ENCODE peak calls at places on chromosomes 4 and X, in ten cellular contexts. G is ovary, N is esophagus muscularis mucosa, A is transverse colon, L is IMR-90, O is HCT116, D is tibial nerve, P is Peyer's patch, J is HepG2, C is heart left ventricle. K is an unnamed sample. For H3K4me1, the result is how much of the 10 kb centered on the place peaks cover.

GRCh38 chr4:13524504-13525243 is 19.6 kb downstream of the NKX3-2 start:
- DNase-seq in L (peak), D (no peak), G (no peak), J (no peak), O (no peak), A (no peak), N (no peak), P (no peak), C (no peak), K (no peak)

GRCh38 chrX:130197464-130197863 is 25.7 kb downstream of the RAB33A start:
- DNase-seq in C (no peak), D (no peak), L (no peak), A (no peak), P (no peak), N (no peak), O (no peak), G (no peak), J (no peak), K (no peak)

GRCh38 chr4:148425327-148426110 is 16.7 kb downstream of the NR3C2 start:
- DNase-seq in J (no peak), O (no peak), L (no peak), C (no peak), D (no peak), A (no peak), G (no peak), P (no peak), N (no peak), K (no peak)

GRCh38 chr4:52941450-52941849 is 79.3 kb downstream of the RASL11B start:
- DNase-seq in D (no peak), J (no peak), L (no peak), G (no peak), A (no peak), N (no peak), O (no peak), P (no peak), C (no peak), K (no peak)

GRCh38 chr4:115851918-115852766 is 738.7 kb upstream of the NDST4 start:
- DNase-seq in J (peak), O (peak), G (no peak), A (peak), D (no peak), L (no peak), N (no peak), C (no peak), P (no peak), K (no peak)

GRCh38 chr4:24913099-24913445 is 230 bp upstream of the CCDC149 start:
- DNase-seq in G (no peak), L (no peak), O (no peak), J (no peak), N (no peak), C (no peak), P (no peak), A (no peak), D (no peak), K (no peak)

GRCh38 chr4:167883271-167883670 is 209.1 kb upstream of the ANXA10 start:
- DNase-seq in N (no peak), J (no peak), L (no peak), D (no peak), P (no peak), A (no peak), C (no peak), O (no peak), G (no peak), K (peak)

GRCh38 chrX:150202641-150203248 is 160.4 kb upstream of the MAMLD1 start:
- DNase-seq in G (no peak), N (no peak), P (no peak), L (peak), O (no peak), D (no peak), C (no peak), A (no peak), J (no peak), K (peak)

GRCh38 chr4:37858877-37859276 is 32.0 kb upstream of the TBC1D1 start:
- DNase-seq in G (no peak), N (no peak), J (no peak), O (no peak), C (no peak), A (no peak), P (no peak), L (no peak), D (no peak), K (no peak)

GRCh38 chr4:10296730-10297129 is 160.5 kb downstream of the ZNF518B start:
- DNase-seq in D (no peak), N (no peak), L (no peak), C (peak), J (no peak), G (no peak), P (no peak), O (no peak), A (no peak), K (no peak)

GRCh38 chr4:1726146-1726934 is 5.0 kb downstream of the TACC3 start:
- DNase-seq in C (peak), P (peak), N (peak), A (peak), O (peak), L (peak), D (peak), J (peak), G (peak), K (peak)

GRCh38 chrX:38166478-38167083 is 54.1 kb downstream of the SRPX start:
- DNase-seq in P (peak), A (no peak), J (peak), L (peak), G (no peak), D (no peak), O (peak), N (no peak), C (no peak), K (peak)

GRCh38 chr4:163587867-163588266 is 93.4 kb downstream of the TMA16 start:
- DNase-seq in O (no peak), C (no peak), P (no peak), J (peak), D (no peak), N (no peak), G (no peak), L (no peak), A (no peak), K (no peak)

GRCh38 chr4:182881928-182882327 is 35.3 kb downstream of the DCTD start:
- DNase-seq in D (peak), A (no peak), L (no peak), G (peak), O (no peak), P (no peak), N (no peak), J (no peak), C (no peak), K (no peak)

GRCh38 chrX:132044953-132045352 is 21.9 kb downstream of the STK26 start:
- DNase-seq in P (no peak), G (no peak), L (no peak), N (no peak), O (no peak), J (no peak), A (no peak), C (no peak), D (no peak), K (peak)

GRCh38 chr4:86271057-86271456 is 88.8 kb downstream of the MAPK10 start:
- DNase-seq in A (no peak), O (no peak), N (no peak), J (no peak), C (no peak), G (no peak), P (no peak), L (no peak), D (no peak), K (no peak)

GRCh38 chrX:80511969-80512760 is 91.9 kb downstream of the TENT5D start:
- DNase-seq in G (no peak), N (no peak), C (no peak), O (no peak), J (no peak), P (no peak), D (no peak), L (no peak), A (no peak), K (no peak)

GRCh38 chr4:52143815-52144214 is 92.7 kb downstream of the SPATA18 start:
- DNase-seq in A (no peak), J (peak), L (no peak), O (no peak), D (no peak), N (no peak), P (no peak), C (no peak), G (no peak), K (no peak)

GRCh38 chr4:169094656-169095231 is 84.7 kb upstream of the CBR4 start:
- DNase-seq in C (no peak), L (no peak), A (no peak), O (no peak), G (no peak), D (no peak), P (no peak), J (no peak), N (no peak), K (no peak)

GRCh38 chrX:2883770-2884169 is 45.4 kb downstream of the ARSD start:
- DNase-seq in G (no peak), J (no peak), C (no peak), A (no peak), D (no peak), O (no peak), N (no peak), L (no peak), P (no peak), K (no peak)

GRCh38 chr4:24754586-24754985 is 40.8 kb upstream of the SOD3 start:
- DNase-seq in L (no peak), G (no peak), D (no peak), C (no peak), A (no peak), P (no peak), J (no peak), N (no peak), O (no peak), K (peak)

GRCh38 chr4:161704040-161704439 is 459.8 kb downstream of the FSTL5 start:
- DNase-seq in N (no peak), D (no peak), L (no peak), A (no peak), O (no peak), C (no peak), J (no peak), G (no peak), P (no peak), K (no peak)

GRCh38 chr4:122503214-122503613 is 46.7 kb upstream of the IL2 start:
- DNase-seq in O (no peak), P (no peak), J (no peak), G (no peak), L (no peak), D (no peak), A (no peak), N (no peak), C (no peak), K (peak)

GRCh38 chr4:124177647-124178425 is 534.7 kb downstream of the ANKRD50 start:
- DNase-seq in J (no peak), D (no peak), P (no peak), O (no peak), N (no peak), G (no peak), A (no peak), C (no peak), L (peak), K (peak)

GRCh38 chrX:34487364-34487763 is 169.7 kb downstream of the TMEM47 start:
- DNase-seq in O (no peak), L (no peak), D (no peak), N (no peak), J (no peak), P (no peak), A (no peak), G (no peak), C (no peak), K (peak)

GRCh38 chr4:5710962-5711478 is at the start of gene EVC:
- DNase-seq in N (peak), J (peak), P (peak), O (no peak), G (peak), D (peak), L (peak), A (peak), C (peak), K (peak)

GRCh38 chr4:5365071-5366008 is 314.1 kb downstream of the STK32B start:
- DNase-seq in G (no peak), P (no peak), D (no peak), N (no peak), C (no peak), L (peak), O (peak), A (peak), J (peak), K (peak)

GRCh38 chr4:168739851-168740250 is 243.0 kb downstream of the PALLD start:
- DNase-seq in L (no peak), G (no peak), C (no peak), N (no peak), D (no peak), A (no peak), O (no peak), J (no peak), P (no peak), K (peak)

GRCh38 chrX:68647156-68647957 is at the start of gene STARD8:
- DNase-seq in D (no peak), J (peak), C (peak), L (peak), G (peak), O (peak), P (no peak), A (no peak), N (no peak), K (peak)

GRCh38 chr4:45621926-45622325 is 501.9 kb downstream of the GABRG1 start:
- DNase-seq in D (no peak), A (no peak), C (no peak), P (no peak), J (no peak), G (no peak), N (no peak), L (no peak), O (no peak), K (no peak)

GRCh38 chr4:25966171-25966570 is 52.2 kb downstream of the SMIM20 start:
- DNase-seq in C (no peak), N (no peak), P (no peak), O (no peak), J (no peak), L (peak), D (no peak), G (no peak), A (no peak), K (no peak)

GRCh38 chr4:90071289-90072235 is 55.6 kb upstream of the CCSER1 start:
- DNase-seq in A (no peak), P (no peak), G (no peak), D (no peak), O (no peak), C (no peak), N (no peak), J (no peak), L (no peak), K (no peak)

GRCh38 chr4:11424000-11424399 is 4.7 kb downstream of the HS3ST1 start:
- DNase-seq in C (no peak), N (no peak), J (peak), O (no peak), P (peak), G (peak), D (no peak), L (peak), A (no peak), K (peak)

GRCh38 chr4:113157086-113157857 is 107.8 kb downstream of the ANK2 start:
- DNase-seq in C (no peak), P (no peak), A (no peak), G (no peak), J (no peak), O (no peak), N (no peak), D (no peak), L (no peak), K (no peak)

GRCh38 chrX:23764183-23764582 is 18.8 kb upstream of the SAT1 start:
- DNase-seq in O (no peak), A (no peak), P (no peak), N (no peak), G (no peak), C (no peak), L (no peak), J (no peak), D (no peak), K (no peak)

GRCh38 chr4:127870688-127871087 is 10.0 kb upstream of the PLK4 start:
- DNase-seq in P (no peak), C (peak), D (no peak), J (no peak), G (no peak), N (no peak), A (no peak), L (peak), O (no peak), K (peak)

GRCh38 chrX:40346379-40346778 is 234.4 kb upstream of the ATP6AP2 start:
- DNase-seq in G (no peak), C (no peak), D (no peak), L (no peak), A (no peak), J (no peak), N (no peak), O (no peak), P (no peak), K (no peak)
- TF ChIP-seq POLR2A in G (no peak), C (no peak), D (no peak), L (no peak), A (no peak), J (no peak), N (no peak), O (no peak), P (no peak), K (no peak)

GRCh38 chr4:8188085-8188484 is 11.0 kb upstream of the SH3TC1 start:
- DNase-seq in N (no peak), C (no peak), A (no peak), G (no peak), O (no peak), J (no peak), P (no peak), L (no peak), D (no peak), K (peak)

GRCh38 chr4:8191136-8191747 is 7.8 kb upstream of the SH3TC1 start:
- DNase-seq in O (peak), L (peak), C (peak), J (peak), P (no peak), G (peak), A (peak), D (peak), N (peak), K (peak)

GRCh38 chr4:8189551-8190466 is 9.3 kb upstream of the SH3TC1 start:
- DNase-seq in G (no peak), C (no peak), O (no peak), N (no peak), D (no peak), J (no peak), P (no peak), A (no peak), L (no peak), K (no peak)

GRCh38 chr4:8186883-8187282 is 12.2 kb upstream of the SH3TC1 start:
- DNase-seq in J (no peak), N (no peak), D (no peak), C (no peak), O (no peak), A (no peak), L (no peak), G (no peak), P (no peak), K (no peak)

GRCh38 chr4:8188743-8189550 is 10.1 kb upstream of the SH3TC1 start:
- DNase-seq in P (no peak), G (no peak), J (no peak), O (no peak), C (peak), L (no peak), N (no peak), D (no peak), A (no peak), K (no peak)
- H3K4me1 ChIP-seq in P (under half), G (under half), J (half or more), O (under half), C (half or more), L (under half), N (under half), D (half or more), A (under half), K (under half)

DNA sequence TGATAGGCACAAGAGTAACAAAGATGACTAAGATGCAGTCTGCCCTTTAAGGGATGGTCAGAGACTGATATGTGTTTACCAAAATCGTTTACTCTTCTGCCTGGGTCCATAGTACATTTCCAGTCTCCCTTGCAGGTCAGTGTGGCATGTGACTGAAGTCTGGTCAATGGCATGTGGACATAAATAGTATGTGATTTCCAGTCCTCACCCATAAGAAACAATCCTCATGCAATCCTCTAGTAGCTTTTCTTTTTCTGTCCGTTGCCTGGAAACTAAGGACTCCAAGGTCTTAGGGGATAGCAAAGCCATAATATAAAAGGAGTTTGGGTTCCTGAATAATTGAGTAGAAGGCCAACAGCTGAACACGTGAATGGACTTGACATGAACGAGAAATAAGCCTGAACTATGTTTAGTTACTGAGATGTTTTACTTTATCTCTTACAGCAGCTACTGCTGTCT is 1.1 kb downstream of the SLC9B2 start:
- DNase-seq in G (no peak), A (no peak), N (no peak), L (peak), O (peak), D (no peak), J (peak), C (no peak), P (no peak), K (peak)
- H3K4me3 ChIP-seq in G (peak), A (peak), N (peak), L (peak), O (peak), D (peak), J (peak), C (peak), P (peak), K (peak)

GRCh38 chr4:71186566-71187398 is 152.0 kb upstream of the SLC4A4 start:
- DNase-seq in O (no peak), A (peak), D (peak), G (peak), P (no peak), C (peak), J (no peak), N (no peak), L (peak), K (peak)

GRCh38 chr4:71186257-71186565 is 152.6 kb upstream of the SLC4A4 start:
- DNase-seq in D (no peak), G (no peak), P (no peak), A (no peak), O (no peak), J (no peak), N (no peak), L (no peak), C (no peak), K (no peak)

GRCh38 chr4:71188951-71189350 is 149.9 kb upstream of the SLC4A4 start:
- DNase-seq in A (no peak), P (no peak), J (no peak), L (no peak), N (no peak), O (no peak), C (no peak), G (no peak), D (no peak), K (no peak)

GRCh38 chr4:71188197-71188625 is 150.6 kb upstream of the SLC4A4 start:
- DNase-seq in A (no peak), C (no peak), P (no peak), N (no peak), L (no peak), D (no peak), O (no peak), J (no peak), G (no peak), K (no peak)

GRCh38 chr4:71187399-71188196 is 151.2 kb upstream of the SLC4A4 start:
- DNase-seq in J (no peak), O (no peak), N (no peak), P (no peak), L (peak), C (peak), A (peak), G (peak), D (no peak), K (no peak)
- TF ChIP-seq POLR2A in J (no peak), O (no peak), N (no peak), P (peak), L (no peak), C (no peak), A (peak), G (no peak), D (no peak), K (no peak)

DNA sequence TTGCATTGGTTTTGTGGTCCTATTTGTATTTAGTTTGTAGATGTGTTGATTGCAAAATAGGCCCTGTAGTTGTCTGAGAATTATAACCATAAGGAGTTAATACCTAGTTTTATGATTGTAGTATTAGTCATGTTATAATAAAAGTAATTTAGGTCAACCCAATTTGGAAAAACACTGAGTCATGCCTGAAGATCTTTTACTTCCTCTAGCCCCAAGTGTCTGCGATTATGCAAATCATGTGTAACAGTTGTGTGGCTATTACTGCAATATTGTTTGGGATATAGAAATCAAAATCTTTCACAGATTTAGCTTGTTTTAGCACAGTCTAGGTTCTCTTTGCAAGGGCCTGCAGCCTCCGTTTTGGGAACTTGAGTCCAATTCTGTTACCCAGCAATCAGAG is 12.6 kb downstream of the SRD5A3 start:
- DNase-seq in P (no peak), O (peak), L (peak), J (no peak), N (no peak), G (no peak), C (no peak), D (no peak), A (no peak), K (peak)
- H3K4me1 ChIP-seq in P (under half), O (under half), L (under half), J (under half), N (under half), G (under half), C (under half), D (under half), A (under half), K (under half)

GRCh38 chr4:121049072-121049599 is 23.2 kb downstream of the NDNF start:
- DNase-seq in L (no peak), J (no peak), D (no peak), N (no peak), A (no peak), O (no peak), C (no peak), P (no peak), G (no peak), K (no peak)

GRCh38 chr4:121050251-121050650 is 22.1 kb downstream of the NDNF start:
- DNase-seq in L (no peak), P (no peak), N (no peak), A (no peak), O (no peak), J (no peak), D (no peak), G (no peak), C (no peak), K (peak)

GRCh38 chr4:121053601-121054143 is 18.7 kb downstream of the NDNF start:
- DNase-seq in G (no peak), P (no peak), N (no peak), D (no peak), J (no peak), L (no peak), A (peak), C (peak), O (no peak), K (no peak)

GRCh38 chr4:121048165-121048564 is 24.2 kb downstream of the NDNF start:
- DNase-seq in G (no peak), N (no peak), A (no peak), C (no peak), D (no peak), J (no peak), O (no peak), L (no peak), P (no peak), K (no peak)
- H3K4me3 ChIP-seq in G (no peak), N (no peak), A (no peak), C (no peak), D (no peak), J (no peak), O (no peak), L (no peak), P (no peak), K (no peak)